ENCODE peak calls at places on chromosomes 2 and 18, in four cellular contexts. One of them, this sample, is unnamed.

GRCh38 chr2:53778536-53779162 is 8.1 kb downstream of the ASB3 start:
- DNase-seq in GM23248: no peak
- DNase-seq in kidney: no peak
- DNase-seq in endothelial cell of umbilical vein: no peak
- DNase-seq in this sample: no peak

GRCh38 chr2:132760971-132761370 is 91.0 kb upstream of the LYPD1 start:
- DNase-seq in GM23248: no peak
- DNase-seq in kidney: no peak
- DNase-seq in endothelial cell of umbilical vein: no peak
- DNase-seq in this sample: no peak

GRCh38 chr2:75173746-75174145 is 25.6 kb downstream of the TACR1 start:
- DNase-seq in GM23248: no peak
- DNase-seq in kidney: no peak
- DNase-seq in endothelial cell of umbilical vein: no peak
- DNase-seq in this sample: no peak

GRCh38 chr2:71611781-71612545 is 158.6 kb downstream of the DYSF start:
- DNase-seq in GM23248: no peak
- DNase-seq in kidney: peak
- DNase-seq in endothelial cell of umbilical vein: no peak
- DNase-seq in this sample: peak

GRCh38 chr2:129142465-129142864 is 823.8 kb upstream of the HS6ST1 start:
- DNase-seq in GM23248: no peak
- DNase-seq in kidney: no peak
- DNase-seq in endothelial cell of umbilical vein: no peak
- DNase-seq in this sample: no peak

GRCh38 chr2:127453392-127454171 is 35.4 kb downstream of the PROC start:
- DNase-seq in GM23248: no peak
- DNase-seq in kidney: no peak
- DNase-seq in endothelial cell of umbilical vein: peak
- DNase-seq in this sample: no peak

GRCh38 chr2:39996653-39997080 is 217.6 kb upstream of the THUMPD2 start:
- DNase-seq in GM23248: peak
- DNase-seq in kidney: no peak
- DNase-seq in endothelial cell of umbilical vein: peak
- DNase-seq in this sample: no peak

GRCh38 chr2:144479138-144479537 is 40.8 kb downstream of the ZEB2 start:
- DNase-seq in GM23248: peak
- DNase-seq in kidney: no peak
- DNase-seq in endothelial cell of umbilical vein: no peak
- DNase-seq in this sample: no peak

GRCh38 chr2:29343830-29344229 is 228.6 kb downstream of the CLIP4 start:
- DNase-seq in GM23248: no peak
- DNase-seq in kidney: no peak
- DNase-seq in endothelial cell of umbilical vein: no peak
- DNase-seq in this sample: no peak

GRCh38 chr2:60839126-60839813 is 42.1 kb upstream of the REL start:
- DNase-seq in GM23248: no peak
- DNase-seq in kidney: no peak
- DNase-seq in endothelial cell of umbilical vein: no peak
- DNase-seq in this sample: no peak

GRCh38 chr18:62979172-62979571 is 263.8 kb downstream of the PHLPP1 start:
- DNase-seq in GM23248: peak
- DNase-seq in kidney: no peak
- DNase-seq in endothelial cell of umbilical vein: no peak
- DNase-seq in this sample: no peak

GRCh38 chr2:220101902-220102301 is 474.5 kb downstream of the SLC4A3 start:
- DNase-seq in GM23248: no peak
- DNase-seq in kidney: no peak
- DNase-seq in endothelial cell of umbilical vein: no peak
- DNase-seq in this sample: no peak

GRCh38 chr2:30216157-30216556 is 15.2 kb upstream of the LBH start:
- DNase-seq in GM23248: peak
- DNase-seq in kidney: no peak
- DNase-seq in endothelial cell of umbilical vein: no peak
- DNase-seq in this sample: no peak

GRCh38 chr2:200348897-200349563 is 42.5 kb downstream of the SPATS2L start:
- DNase-seq in GM23248: no peak
- DNase-seq in kidney: no peak
- DNase-seq in endothelial cell of umbilical vein: no peak
- DNase-seq in this sample: no peak

GRCh38 chr2:37344453-37345361 is at the start of gene QPCT:
- DNase-seq in GM23248: peak
- DNase-seq in kidney: peak
- DNase-seq in endothelial cell of umbilical vein: peak
- DNase-seq in this sample: peak

GRCh38 chr2:95231723-95232122 is 24.4 kb downstream of the ZNF892 start:
- DNase-seq in GM23248: peak
- DNase-seq in kidney: no peak
- DNase-seq in endothelial cell of umbilical vein: peak
- DNase-seq in this sample: peak

GRCh38 chr2:45168731-45169338 is 159.6 kb upstream of the SIX2 start:
- DNase-seq in GM23248: peak
- DNase-seq in kidney: no peak
- DNase-seq in endothelial cell of umbilical vein: peak
- DNase-seq in this sample: no peak

GRCh38 chr2:41720702-41721344 is 327.0 kb upstream of the PKDCC start:
- DNase-seq in GM23248: no peak
- DNase-seq in kidney: no peak
- DNase-seq in endothelial cell of umbilical vein: peak
- DNase-seq in this sample: no peak

GRCh38 chr2:101442667-101443061 is 32.2 kb downstream of the RFX8 start:
- DNase-seq in GM23248: peak
- DNase-seq in kidney: no peak
- DNase-seq in endothelial cell of umbilical vein: no peak
- DNase-seq in this sample: no peak

GRCh38 chr18:77054606-77055428 is 77.8 kb downstream of the MBP start:
- DNase-seq in GM23248: peak
- DNase-seq in kidney: peak
- DNase-seq in endothelial cell of umbilical vein: peak
- DNase-seq in this sample: peak
- H3K9ac ChIP-seq in GM23248: no peak
- H3K9ac ChIP-seq in kidney: no peak
- H3K9ac ChIP-seq in endothelial cell of umbilical vein: peak
- H3K9ac ChIP-seq in this sample: peak

DNA sequence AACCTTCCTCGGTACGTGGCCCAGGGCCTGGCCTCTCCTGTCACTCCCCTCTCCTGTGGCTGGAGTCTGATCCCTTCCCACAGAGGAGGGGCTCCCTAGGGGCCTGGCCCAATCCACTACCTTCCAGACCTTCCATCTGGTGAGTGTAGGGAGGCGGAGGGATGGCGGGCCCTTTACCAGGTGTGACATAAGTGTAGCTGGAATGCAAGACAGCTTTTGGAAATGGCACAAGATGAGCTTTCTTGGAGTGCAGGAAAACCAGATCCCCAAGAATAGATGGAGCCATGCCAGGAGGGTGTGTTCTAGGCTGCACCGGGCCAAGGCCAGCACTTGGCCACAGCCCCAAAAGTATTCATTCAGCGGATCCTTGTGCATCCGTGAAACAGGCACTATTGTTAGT is 30.1 kb downstream of the IGFBP5 start:
- DNase-seq in GM23248: peak
- DNase-seq in kidney: peak
- DNase-seq in endothelial cell of umbilical vein: no peak
- DNase-seq in this sample: peak
- H3K27ac ChIP-seq in GM23248: no peak
- H3K27ac ChIP-seq in kidney: no peak
- H3K27ac ChIP-seq in endothelial cell of umbilical vein: no peak
- H3K27ac ChIP-seq in this sample: no peak

GRCh38 chr18:13437034-13437433 is 218.5 kb downstream of the LDLRAD4 start:
- DNase-seq in GM23248: no peak
- DNase-seq in kidney: no peak
- DNase-seq in endothelial cell of umbilical vein: no peak
- DNase-seq in this sample: no peak
- H3K9ac ChIP-seq in GM23248: no peak
- H3K9ac ChIP-seq in kidney: no peak
- H3K9ac ChIP-seq in endothelial cell of umbilical vein: no peak
- H3K9ac ChIP-seq in this sample: no peak

GRCh38 chr18:30992231-30992630 is 50.3 kb downstream of the DSC3 start:
- DNase-seq in GM23248: no peak
- DNase-seq in kidney: no peak
- DNase-seq in endothelial cell of umbilical vein: no peak
- DNase-seq in this sample: no peak
- H3K27ac ChIP-seq in GM23248: no peak
- H3K27ac ChIP-seq in kidney: no peak
- H3K27ac ChIP-seq in endothelial cell of umbilical vein: no peak
- H3K27ac ChIP-seq in this sample: no peak

This sample was measured in colonic mucosa.